ENCODE peak calls at places on chromosomes 6 and 20, in eight cellular contexts. One of them, this sample, is unnamed.

GRCh38 chr6:132669690-132670291 is 10.8 kb upstream of the TAAR1 start:
- DNase-seq in tibial artery: no peak
- DNase-seq in suprapubic skin: no peak
- DNase-seq in mesothelial cell of epicardium: no peak
- DNase-seq in OCI-LY7: peak; percentile 80
- DNase-seq in coronary artery: no peak
- DNase-seq in GM13977: peak; percentile 31
- DNase-seq in bronchial epithelial cell: peak; percentile 60
- DNase-seq in this sample: no peak

GRCh38 chr20:64136004-64136710 is 28.1 kb upstream of the MYT1 start:
- DNase-seq in bronchial epithelial cell: no peak
- DNase-seq in OCI-LY7: no peak
- DNase-seq in suprapubic skin: peak; percentile 16
- DNase-seq in tibial artery: peak; percentile 25
- DNase-seq in coronary artery: no peak
- DNase-seq in GM13977: no peak
- DNase-seq in mesothelial cell of epicardium: no peak
- DNase-seq in this sample: no peak

GRCh38 chr6:134176283-134176975 is 124.0 kb upstream of the SLC2A12 start:
- DNase-seq in mesothelial cell of epicardium: no peak
- DNase-seq in tibial artery: peak; percentile 83
- DNase-seq in coronary artery: peak; percentile 87
- DNase-seq in suprapubic skin: peak; percentile 75
- DNase-seq in OCI-LY7: no peak
- DNase-seq in bronchial epithelial cell: no peak
- DNase-seq in GM13977: no peak
- DNase-seq in this sample: no peak

GRCh38 chr6:29710281-29710941 is 12.8 kb upstream of the HLA-F start:
- DNase-seq in OCI-LY7: no peak
- DNase-seq in GM13977: no peak
- DNase-seq in tibial artery: no peak
- DNase-seq in coronary artery: peak; percentile 60
- DNase-seq in bronchial epithelial cell: no peak
- DNase-seq in mesothelial cell of epicardium: no peak
- DNase-seq in suprapubic skin: no peak
- DNase-seq in this sample: no peak

GRCh38 chr6:42264852-42265390 is 47.3 kb upstream of the MRPS10 start:
- DNase-seq in tibial artery: no peak
- DNase-seq in mesothelial cell of epicardium: no peak
- DNase-seq in suprapubic skin: no peak
- DNase-seq in OCI-LY7: no peak
- DNase-seq in coronary artery: no peak
- DNase-seq in GM13977: no peak
- DNase-seq in bronchial epithelial cell: no peak
- DNase-seq in this sample: no peak

GRCh38 chr6:71388068-71388744 is 99.6 kb downstream of the OGFRL1 start:
- DNase-seq in tibial artery: no peak
- DNase-seq in GM13977: no peak
- DNase-seq in bronchial epithelial cell: peak; percentile 55
- DNase-seq in coronary artery: no peak
- DNase-seq in OCI-LY7: no peak
- DNase-seq in mesothelial cell of epicardium: no peak
- DNase-seq in suprapubic skin: no peak
- DNase-seq in this sample: no peak

GRCh38 chr20:24795444-24795843 is 153.6 kb upstream of the CST7 start:
- DNase-seq in bronchial epithelial cell: no peak
- DNase-seq in GM13977: no peak
- DNase-seq in OCI-LY7: no peak
- DNase-seq in coronary artery: no peak
- DNase-seq in tibial artery: no peak
- DNase-seq in suprapubic skin: no peak
- DNase-seq in mesothelial cell of epicardium: no peak
- DNase-seq in this sample: no peak

GRCh38 chr20:50821257-50821921 is 26.5 kb downstream of the BCAS4 start:
- DNase-seq in bronchial epithelial cell: no peak
- DNase-seq in coronary artery: no peak
- DNase-seq in OCI-LY7: peak; percentile 68
- DNase-seq in suprapubic skin: no peak
- DNase-seq in mesothelial cell of epicardium: no peak
- DNase-seq in GM13977: no peak
- DNase-seq in tibial artery: no peak
- DNase-seq in this sample: no peak

GRCh38 chr6:106924699-106925523 is 49.6 kb downstream of the CD24 start:
- DNase-seq in bronchial epithelial cell: no peak
- DNase-seq in tibial artery: no peak
- DNase-seq in GM13977: no peak
- DNase-seq in mesothelial cell of epicardium: no peak
- DNase-seq in OCI-LY7: no peak
- DNase-seq in suprapubic skin: no peak
- DNase-seq in coronary artery: no peak
- DNase-seq in this sample: no peak

GRCh38 chr6:14861491-14861943 is 384.4 kb upstream of the JARID2 start:
- DNase-seq in bronchial epithelial cell: no peak
- DNase-seq in mesothelial cell of epicardium: no peak
- DNase-seq in OCI-LY7: no peak
- DNase-seq in tibial artery: no peak
- DNase-seq in suprapubic skin: no peak
- DNase-seq in GM13977: no peak
- DNase-seq in coronary artery: no peak
- DNase-seq in this sample: no peak

GRCh38 chr6:108455688-108456087 is 105.0 kb upstream of the FOXO3 start:
- DNase-seq in GM13977: no peak
- DNase-seq in bronchial epithelial cell: no peak
- DNase-seq in tibial artery: no peak
- DNase-seq in suprapubic skin: no peak
- DNase-seq in mesothelial cell of epicardium: no peak
- DNase-seq in OCI-LY7: no peak
- DNase-seq in coronary artery: no peak
- DNase-seq in this sample: no peak

GRCh38 chr6:74343804-74344203 is 647.8 kb downstream of the CD109 start:
- DNase-seq in suprapubic skin: no peak
- DNase-seq in mesothelial cell of epicardium: no peak
- DNase-seq in coronary artery: no peak
- DNase-seq in OCI-LY7: no peak
- DNase-seq in bronchial epithelial cell: no peak
- DNase-seq in tibial artery: no peak
- DNase-seq in GM13977: no peak
- DNase-seq in this sample: no peak

GRCh38 chr6:2940010-2940850 is 31.1 kb downstream of the SERPINB6 start:
- DNase-seq in bronchial epithelial cell: no peak
- DNase-seq in suprapubic skin: no peak
- DNase-seq in tibial artery: no peak
- DNase-seq in coronary artery: no peak
- DNase-seq in mesothelial cell of epicardium: peak; percentile 9
- DNase-seq in OCI-LY7: peak; percentile 25
- DNase-seq in GM13977: peak; percentile 90
- DNase-seq in this sample: peak; percentile 98

GRCh38 chr20:9103955-9104354 is 35.1 kb downstream of the PLCB4 start:
- DNase-seq in tibial artery: no peak
- DNase-seq in GM13977: no peak
- DNase-seq in suprapubic skin: no peak
- DNase-seq in bronchial epithelial cell: peak; percentile 77
- DNase-seq in OCI-LY7: no peak
- DNase-seq in coronary artery: no peak
- DNase-seq in mesothelial cell of epicardium: no peak
- DNase-seq in this sample: no peak

GRCh38 chr6:42453027-42453648 is 1.4 kb upstream of the TRERF1 start:
- DNase-seq in coronary artery: peak; percentile 89
- DNase-seq in OCI-LY7: peak; percentile 88
- DNase-seq in bronchial epithelial cell: peak; percentile 69
- DNase-seq in tibial artery: peak; percentile 93
- DNase-seq in suprapubic skin: peak; percentile 90
- DNase-seq in mesothelial cell of epicardium: peak; percentile 89
- DNase-seq in GM13977: peak; percentile 91
- DNase-seq in this sample: peak; percentile 59

GRCh38 chr20:42159794-42160193 is 541.6 kb upstream of the CHD6 start:
- DNase-seq in coronary artery: no peak
- DNase-seq in mesothelial cell of epicardium: no peak
- DNase-seq in GM13977: no peak
- DNase-seq in suprapubic skin: no peak
- DNase-seq in bronchial epithelial cell: no peak
- DNase-seq in OCI-LY7: no peak
- DNase-seq in tibial artery: no peak
- DNase-seq in this sample: no peak

GRCh38 chr6:35142578-35142977 is 1.4 kb upstream of the TCP11 start:
- DNase-seq in OCI-LY7: no peak
- DNase-seq in suprapubic skin: no peak
- DNase-seq in tibial artery: no peak
- DNase-seq in coronary artery: no peak
- DNase-seq in bronchial epithelial cell: peak; percentile 29
- DNase-seq in mesothelial cell of epicardium: no peak
- DNase-seq in GM13977: no peak
- DNase-seq in this sample: no peak

GRCh38 chr6:159106627-159107241 is 61.9 kb upstream of the TAGAP start:
- DNase-seq in suprapubic skin: no peak
- DNase-seq in OCI-LY7: peak; percentile 97
- DNase-seq in coronary artery: peak; percentile 64
- DNase-seq in bronchial epithelial cell: peak; percentile 64
- DNase-seq in mesothelial cell of epicardium: peak; percentile 63
- DNase-seq in tibial artery: peak; percentile 67
- DNase-seq in GM13977: peak; percentile 80
- DNase-seq in this sample: peak; percentile 85

GRCh38 chr6:73121421-73121993 is 103.8 kb downstream of the KHDC1L start:
- DNase-seq in GM13977: no peak
- DNase-seq in tibial artery: no peak
- DNase-seq in OCI-LY7: no peak
- DNase-seq in coronary artery: no peak
- DNase-seq in bronchial epithelial cell: peak; percentile 65
- DNase-seq in suprapubic skin: no peak
- DNase-seq in mesothelial cell of epicardium: no peak
- DNase-seq in this sample: no peak

GRCh38 chr20:16661738-16662137 is 68.1 kb upstream of the SNRPB2 start:
- DNase-seq in suprapubic skin: no peak
- DNase-seq in tibial artery: no peak
- DNase-seq in coronary artery: no peak
- DNase-seq in mesothelial cell of epicardium: no peak
- DNase-seq in bronchial epithelial cell: no peak
- DNase-seq in OCI-LY7: no peak
- DNase-seq in GM13977: no peak
- DNase-seq in this sample: no peak

GRCh38 chr6:487956-488355 is 96.4 kb downstream of the IRF4 start:
- DNase-seq in GM13977: no peak
- DNase-seq in bronchial epithelial cell: no peak
- DNase-seq in suprapubic skin: no peak
- DNase-seq in OCI-LY7: no peak
- DNase-seq in mesothelial cell of epicardium: no peak
- DNase-seq in coronary artery: no peak
- DNase-seq in tibial artery: no peak
- DNase-seq in this sample: no peak

GRCh38 chr20:18780731-18781130 is 32.9 kb upstream of the SCP2D1 start:
- DNase-seq in suprapubic skin: no peak
- DNase-seq in bronchial epithelial cell: no peak
- DNase-seq in tibial artery: no peak
- DNase-seq in OCI-LY7: no peak
- DNase-seq in mesothelial cell of epicardium: no peak
- DNase-seq in GM13977: no peak
- DNase-seq in coronary artery: no peak
- DNase-seq in this sample: no peak

GRCh38 chr6:138078491-138078890 is 28.7 kb downstream of the PERP start:
- DNase-seq in coronary artery: no peak
- DNase-seq in bronchial epithelial cell: no peak
- DNase-seq in GM13977: no peak
- DNase-seq in tibial artery: no peak
- DNase-seq in mesothelial cell of epicardium: no peak
- DNase-seq in suprapubic skin: no peak
- DNase-seq in OCI-LY7: no peak
- DNase-seq in this sample: no peak
- TF ChIP-seq CTCF in coronary artery: no peak
- TF ChIP-seq CTCF in bronchial epithelial cell: no peak
- TF ChIP-seq CTCF in GM13977: no peak
- TF ChIP-seq CTCF in tibial artery: no peak
- TF ChIP-seq CTCF in mesothelial cell of epicardium: no peak
- TF ChIP-seq CTCF in suprapubic skin: no peak
- TF ChIP-seq CTCF in OCI-LY7: no peak
- TF ChIP-seq CTCF in this sample: no peak

DNA sequence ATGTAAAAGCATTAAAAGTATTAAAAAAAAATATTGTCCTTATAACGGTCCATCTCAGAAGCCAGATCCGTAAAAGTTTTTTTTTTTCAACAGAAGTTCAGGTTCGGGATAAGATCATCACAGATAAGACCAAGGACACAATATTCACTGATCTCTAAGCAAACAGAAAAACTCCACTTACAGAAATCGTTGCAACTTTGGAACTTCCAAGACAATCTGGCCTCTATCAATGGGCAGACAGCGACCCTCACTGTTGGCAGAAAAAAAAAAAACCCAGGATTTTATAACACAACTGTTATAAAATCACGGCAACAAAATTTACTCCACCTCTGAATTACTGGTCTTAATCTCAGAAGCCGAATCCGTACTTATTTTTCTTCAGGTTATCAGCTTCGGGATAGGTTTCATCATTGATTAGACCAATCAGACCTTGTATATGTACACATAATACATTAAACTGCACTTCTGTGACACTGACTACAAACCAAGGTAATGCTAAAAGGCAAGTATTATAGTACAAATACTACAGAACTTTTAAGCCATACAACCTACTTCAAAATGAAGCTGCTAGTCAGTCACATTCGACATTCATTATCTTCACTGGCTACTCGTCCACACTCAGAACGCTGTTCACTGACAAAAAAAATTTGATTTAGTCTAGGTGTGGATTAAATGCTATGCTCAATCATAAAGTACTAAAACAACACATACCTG is 34.7 kb upstream of the SYNCRIP start:
- DNase-seq in mesothelial cell of epicardium: no peak
- DNase-seq in bronchial epithelial cell: no peak
- DNase-seq in GM13977: no peak
- DNase-seq in coronary artery: no peak
- DNase-seq in tibial artery: no peak
- DNase-seq in OCI-LY7: peak; percentile 55
- DNase-seq in suprapubic skin: no peak
- DNase-seq in this sample: no peak
- TF ChIP-seq CTCF in mesothelial cell of epicardium: no peak
- TF ChIP-seq CTCF in bronchial epithelial cell: no peak
- TF ChIP-seq CTCF in GM13977: peak; percentile 35
- TF ChIP-seq CTCF in coronary artery: no peak
- TF ChIP-seq CTCF in tibial artery: no peak
- TF ChIP-seq CTCF in OCI-LY7: peak; percentile 66
- TF ChIP-seq CTCF in suprapubic skin: no peak
- TF ChIP-seq CTCF in this sample: peak; percentile 13

GRCh38 chr6:56417823-56418222 is 170.4 kb upstream of the COL21A1 start:
- DNase-seq in OCI-LY7: no peak
- DNase-seq in mesothelial cell of epicardium: no peak
- DNase-seq in bronchial epithelial cell: no peak
- DNase-seq in coronary artery: no peak
- DNase-seq in suprapubic skin: no peak
- DNase-seq in GM13977: no peak
- DNase-seq in tibial artery: no peak
- DNase-seq in this sample: no peak
- TF ChIP-seq CTCF in OCI-LY7: no peak
- TF ChIP-seq CTCF in mesothelial cell of epicardium: no peak
- TF ChIP-seq CTCF in bronchial epithelial cell: no peak
- TF ChIP-seq CTCF in coronary artery: no peak
- TF ChIP-seq CTCF in suprapubic skin: no peak
- TF ChIP-seq CTCF in GM13977: no peak
- TF ChIP-seq CTCF in tibial artery: no peak
- TF ChIP-seq CTCF in this sample: peak; percentile 14

DNA sequence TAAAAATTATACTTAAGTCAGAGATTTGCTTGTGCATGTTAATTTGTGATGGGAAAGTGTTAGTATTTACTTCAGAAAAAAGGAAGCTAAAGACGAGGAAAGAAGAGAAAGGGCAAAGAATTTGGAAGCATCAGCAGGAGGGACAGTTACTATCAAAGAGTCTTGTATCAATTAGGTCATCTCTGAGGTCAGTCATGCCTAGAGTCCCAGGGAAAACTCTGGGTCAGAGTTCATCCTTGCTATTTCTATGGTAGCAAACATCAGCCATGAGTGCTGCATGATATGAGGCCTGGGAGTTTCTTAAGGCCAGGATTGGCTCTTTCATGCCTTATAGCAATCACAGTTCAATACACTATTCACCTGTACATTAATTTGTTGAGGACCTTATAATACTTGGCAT is 292.9 kb downstream of the FARS2 start:
- DNase-seq in OCI-LY7: no peak
- DNase-seq in suprapubic skin: no peak
- DNase-seq in GM13977: no peak
- DNase-seq in tibial artery: no peak
- DNase-seq in bronchial epithelial cell: no peak
- DNase-seq in mesothelial cell of epicardium: no peak
- DNase-seq in coronary artery: no peak
- DNase-seq in this sample: no peak
- TF ChIP-seq CTCF in OCI-LY7: no peak
- TF ChIP-seq CTCF in suprapubic skin: no peak
- TF ChIP-seq CTCF in GM13977: no peak
- TF ChIP-seq CTCF in tibial artery: no peak
- TF ChIP-seq CTCF in bronchial epithelial cell: no peak
- TF ChIP-seq CTCF in mesothelial cell of epicardium: no peak
- TF ChIP-seq CTCF in coronary artery: no peak
- TF ChIP-seq CTCF in this sample: no peak

This sample was measured in GM12864.